ENCODE peak calls at places on chromosome 19, in eight cellular contexts. One of them, this sample, is unnamed.

GRCh38 chr19:48900477-48901452 is 653 bp downstream of the NUCB1 start:
- DNase-seq in NCI-H1092 treated with DMSO at 0.1 percent for 48 hours: no peak
- DNase-seq in stimulated activated CD8-positive, alpha-beta memory T cell treated with anti-CD3 and anti-CD28 coated beads, Interleukin-15, amount 100 ng/mL, for 4 hours: no peak
- DNase-seq in transverse colon: no peak
- DNase-seq in T1000: no peak
- DNase-seq in lower leg skin: peak
- DNase-seq in pancreas: peak
- DNase-seq in HEK293T: peak
- DNase-seq in this sample: no peak

GRCh38 chr19:39078436-39079200 is 5.5 kb upstream of the ACP7 start:
- DNase-seq in NCI-H1092 treated with DMSO at 0.1 percent for 48 hours: no peak
- DNase-seq in HEK293T: no peak
- DNase-seq in transverse colon: no peak
- DNase-seq in lower leg skin: no peak
- DNase-seq in stimulated activated CD8-positive, alpha-beta memory T cell treated with anti-CD3 and anti-CD28 coated beads, Interleukin-15, amount 100 ng/mL, for 4 hours: no peak
- DNase-seq in pancreas: no peak
- DNase-seq in T1000: peak
- DNase-seq in this sample: no peak

GRCh38 chr19:41597600-41598041 is 21.7 kb downstream of the CEACAM21 start:
- DNase-seq in pancreas: peak
- DNase-seq in transverse colon: peak
- DNase-seq in lower leg skin: peak
- DNase-seq in stimulated activated CD8-positive, alpha-beta memory T cell treated with anti-CD3 and anti-CD28 coated beads, Interleukin-15, amount 100 ng/mL, for 4 hours: peak
- DNase-seq in T1000: peak
- DNase-seq in HEK293T: peak
- DNase-seq in NCI-H1092 treated with DMSO at 0.1 percent for 48 hours: peak
- DNase-seq in this sample: peak

GRCh38 chr19:57708641-57709354 is at the start of gene ZNF154:
- DNase-seq in NCI-H1092 treated with DMSO at 0.1 percent for 48 hours: no peak
- DNase-seq in lower leg skin: peak
- DNase-seq in stimulated activated CD8-positive, alpha-beta memory T cell treated with anti-CD3 and anti-CD28 coated beads, Interleukin-15, amount 100 ng/mL, for 4 hours: peak
- DNase-seq in T1000: peak
- DNase-seq in transverse colon: peak
- DNase-seq in HEK293T: no peak
- DNase-seq in pancreas: peak
- DNase-seq in this sample: peak

GRCh38 chr19:821976-822773 is 420 bp upstream of the PLPPR3 start:
- DNase-seq in stimulated activated CD8-positive, alpha-beta memory T cell treated with anti-CD3 and anti-CD28 coated beads, Interleukin-15, amount 100 ng/mL, for 4 hours: no peak
- DNase-seq in T1000: no peak
- DNase-seq in NCI-H1092 treated with DMSO at 0.1 percent for 48 hours: peak
- DNase-seq in HEK293T: no peak
- DNase-seq in pancreas: no peak
- DNase-seq in transverse colon: no peak
- DNase-seq in lower leg skin: no peak
- DNase-seq in this sample: no peak

GRCh38 chr19:1503089-1503924 is 9.5 kb downstream of the ADAMTSL5 start:
- DNase-seq in HEK293T: peak
- DNase-seq in pancreas: peak
- DNase-seq in stimulated activated CD8-positive, alpha-beta memory T cell treated with anti-CD3 and anti-CD28 coated beads, Interleukin-15, amount 100 ng/mL, for 4 hours: peak
- DNase-seq in transverse colon: peak
- DNase-seq in NCI-H1092 treated with DMSO at 0.1 percent for 48 hours: no peak
- DNase-seq in lower leg skin: no peak
- DNase-seq in T1000: peak
- DNase-seq in this sample: peak

GRCh38 chr19:32404939-32405430 is 585 bp upstream of the DPY19L3 start:
- DNase-seq in lower leg skin: peak
- DNase-seq in T1000: no peak
- DNase-seq in pancreas: peak
- DNase-seq in HEK293T: peak
- DNase-seq in transverse colon: peak
- DNase-seq in stimulated activated CD8-positive, alpha-beta memory T cell treated with anti-CD3 and anti-CD28 coated beads, Interleukin-15, amount 100 ng/mL, for 4 hours: no peak
- DNase-seq in NCI-H1092 treated with DMSO at 0.1 percent for 48 hours: no peak
- DNase-seq in this sample: no peak

GRCh38 chr19:42653841-42654240 is 59.1 kb upstream of the CEACAM8 start:
- DNase-seq in NCI-H1092 treated with DMSO at 0.1 percent for 48 hours: no peak
- DNase-seq in HEK293T: no peak
- DNase-seq in pancreas: no peak
- DNase-seq in transverse colon: no peak
- DNase-seq in lower leg skin: no peak
- DNase-seq in stimulated activated CD8-positive, alpha-beta memory T cell treated with anti-CD3 and anti-CD28 coated beads, Interleukin-15, amount 100 ng/mL, for 4 hours: no peak
- DNase-seq in T1000: no peak
- DNase-seq in this sample: no peak

GRCh38 chr19:29841559-29842367 is 30.0 kb downstream of the CCNE1 start:
- DNase-seq in transverse colon: no peak
- DNase-seq in T1000: no peak
- DNase-seq in stimulated activated CD8-positive, alpha-beta memory T cell treated with anti-CD3 and anti-CD28 coated beads, Interleukin-15, amount 100 ng/mL, for 4 hours: no peak
- DNase-seq in HEK293T: peak
- DNase-seq in lower leg skin: no peak
- DNase-seq in pancreas: no peak
- DNase-seq in NCI-H1092 treated with DMSO at 0.1 percent for 48 hours: no peak
- DNase-seq in this sample: no peak

GRCh38 chr19:821228-821975 is at the start of gene PLPPR3:
- DNase-seq in lower leg skin: no peak
- DNase-seq in pancreas: no peak
- DNase-seq in HEK293T: no peak
- DNase-seq in transverse colon: no peak
- DNase-seq in stimulated activated CD8-positive, alpha-beta memory T cell treated with anti-CD3 and anti-CD28 coated beads, Interleukin-15, amount 100 ng/mL, for 4 hours: no peak
- DNase-seq in NCI-H1092 treated with DMSO at 0.1 percent for 48 hours: no peak
- DNase-seq in T1000: no peak
- DNase-seq in this sample: no peak

GRCh38 chr19:15672580-15673175 is at the start of gene CYP4F12:
- DNase-seq in pancreas: peak
- DNase-seq in T1000: no peak
- DNase-seq in stimulated activated CD8-positive, alpha-beta memory T cell treated with anti-CD3 and anti-CD28 coated beads, Interleukin-15, amount 100 ng/mL, for 4 hours: peak
- DNase-seq in HEK293T: peak
- DNase-seq in transverse colon: peak
- DNase-seq in NCI-H1092 treated with DMSO at 0.1 percent for 48 hours: no peak
- DNase-seq in lower leg skin: peak
- DNase-seq in this sample: no peak

GRCh38 chr19:1657632-1658445 is 5.4 kb upstream of the TCF3 start:
- DNase-seq in stimulated activated CD8-positive, alpha-beta memory T cell treated with anti-CD3 and anti-CD28 coated beads, Interleukin-15, amount 100 ng/mL, for 4 hours: no peak
- DNase-seq in pancreas: peak
- DNase-seq in T1000: no peak
- DNase-seq in NCI-H1092 treated with DMSO at 0.1 percent for 48 hours: no peak
- DNase-seq in HEK293T: no peak
- DNase-seq in transverse colon: no peak
- DNase-seq in lower leg skin: no peak
- DNase-seq in this sample: no peak

GRCh38 chr19:5892772-5893275 is 10.8 kb downstream of the NDUFA11 start:
- DNase-seq in NCI-H1092 treated with DMSO at 0.1 percent for 48 hours: no peak
- DNase-seq in transverse colon: no peak
- DNase-seq in HEK293T: no peak
- DNase-seq in lower leg skin: no peak
- DNase-seq in stimulated activated CD8-positive, alpha-beta memory T cell treated with anti-CD3 and anti-CD28 coated beads, Interleukin-15, amount 100 ng/mL, for 4 hours: no peak
- DNase-seq in pancreas: no peak
- DNase-seq in T1000: no peak
- DNase-seq in this sample: no peak

GRCh38 chr19:35207391-35207871 is 21.1 kb downstream of the FAM187B start:
- DNase-seq in stimulated activated CD8-positive, alpha-beta memory T cell treated with anti-CD3 and anti-CD28 coated beads, Interleukin-15, amount 100 ng/mL, for 4 hours: no peak
- DNase-seq in transverse colon: no peak
- DNase-seq in HEK293T: no peak
- DNase-seq in T1000: no peak
- DNase-seq in NCI-H1092 treated with DMSO at 0.1 percent for 48 hours: no peak
- DNase-seq in pancreas: no peak
- DNase-seq in lower leg skin: no peak
- DNase-seq in this sample: no peak

GRCh38 chr19:3186377-3186688 is 603 bp downstream of the NCLN start:
- DNase-seq in pancreas: no peak
- DNase-seq in HEK293T: no peak
- DNase-seq in T1000: no peak
- DNase-seq in stimulated activated CD8-positive, alpha-beta memory T cell treated with anti-CD3 and anti-CD28 coated beads, Interleukin-15, amount 100 ng/mL, for 4 hours: no peak
- DNase-seq in transverse colon: no peak
- DNase-seq in lower leg skin: no peak
- DNase-seq in NCI-H1092 treated with DMSO at 0.1 percent for 48 hours: no peak
- DNase-seq in this sample: no peak

GRCh38 chr19:47623921-47624391 is 15.0 kb downstream of the BICRA start:
- DNase-seq in stimulated activated CD8-positive, alpha-beta memory T cell treated with anti-CD3 and anti-CD28 coated beads, Interleukin-15, amount 100 ng/mL, for 4 hours: no peak
- DNase-seq in pancreas: no peak
- DNase-seq in lower leg skin: no peak
- DNase-seq in HEK293T: no peak
- DNase-seq in NCI-H1092 treated with DMSO at 0.1 percent for 48 hours: no peak
- DNase-seq in T1000: no peak
- DNase-seq in transverse colon: no peak
- DNase-seq in this sample: no peak

GRCh38 chr19:10861118-10861651 is 10.2 kb upstream of the CARM1 start:
- DNase-seq in stimulated activated CD8-positive, alpha-beta memory T cell treated with anti-CD3 and anti-CD28 coated beads, Interleukin-15, amount 100 ng/mL, for 4 hours: no peak
- DNase-seq in HEK293T: no peak
- DNase-seq in lower leg skin: no peak
- DNase-seq in transverse colon: peak
- DNase-seq in NCI-H1092 treated with DMSO at 0.1 percent for 48 hours: no peak
- DNase-seq in pancreas: no peak
- DNase-seq in T1000: no peak
- DNase-seq in this sample: no peak

GRCh38 chr19:55303477-55303876 is 19.7 kb downstream of the BRSK1 start:
- DNase-seq in NCI-H1092 treated with DMSO at 0.1 percent for 48 hours: no peak
- DNase-seq in pancreas: no peak
- DNase-seq in T1000: no peak
- DNase-seq in HEK293T: no peak
- DNase-seq in stimulated activated CD8-positive, alpha-beta memory T cell treated with anti-CD3 and anti-CD28 coated beads, Interleukin-15, amount 100 ng/mL, for 4 hours: no peak
- DNase-seq in transverse colon: no peak
- DNase-seq in lower leg skin: no peak
- DNase-seq in this sample: no peak

GRCh38 chr19:43651758-43652545 is 12.3 kb upstream of the CADM4 start:
- DNase-seq in transverse colon: peak
- DNase-seq in NCI-H1092 treated with DMSO at 0.1 percent for 48 hours: peak
- DNase-seq in stimulated activated CD8-positive, alpha-beta memory T cell treated with anti-CD3 and anti-CD28 coated beads, Interleukin-15, amount 100 ng/mL, for 4 hours: no peak
- DNase-seq in T1000: peak
- DNase-seq in HEK293T: peak
- DNase-seq in pancreas: peak
- DNase-seq in lower leg skin: no peak
- DNase-seq in this sample: peak

GRCh38 chr19:31349160-31349881 is at the start of gene TSHZ3:
- DNase-seq in T1000: peak
- DNase-seq in transverse colon: peak
- DNase-seq in NCI-H1092 treated with DMSO at 0.1 percent for 48 hours: no peak
- DNase-seq in stimulated activated CD8-positive, alpha-beta memory T cell treated with anti-CD3 and anti-CD28 coated beads, Interleukin-15, amount 100 ng/mL, for 4 hours: peak
- DNase-seq in pancreas: peak
- DNase-seq in lower leg skin: peak
- DNase-seq in HEK293T: peak
- DNase-seq in this sample: peak

GRCh38 chr19:13441810-13442512 is 64.3 kb downstream of the CACNA1A start:
- DNase-seq in NCI-H1092 treated with DMSO at 0.1 percent for 48 hours: no peak
- DNase-seq in T1000: no peak
- DNase-seq in stimulated activated CD8-positive, alpha-beta memory T cell treated with anti-CD3 and anti-CD28 coated beads, Interleukin-15, amount 100 ng/mL, for 4 hours: no peak
- DNase-seq in lower leg skin: no peak
- DNase-seq in transverse colon: peak
- DNase-seq in pancreas: peak
- DNase-seq in HEK293T: peak
- DNase-seq in this sample: peak

GRCh38 chr19:13511947-13512346 is 5.7 kb upstream of the CACNA1A start:
- DNase-seq in stimulated activated CD8-positive, alpha-beta memory T cell treated with anti-CD3 and anti-CD28 coated beads, Interleukin-15, amount 100 ng/mL, for 4 hours: no peak
- DNase-seq in pancreas: no peak
- DNase-seq in transverse colon: no peak
- DNase-seq in HEK293T: no peak
- DNase-seq in NCI-H1092 treated with DMSO at 0.1 percent for 48 hours: no peak
- DNase-seq in lower leg skin: no peak
- DNase-seq in T1000: no peak
- DNase-seq in this sample: no peak

GRCh38 chr19:30895946-30896345 is 453.3 kb downstream of the TSHZ3 start:
- DNase-seq in lower leg skin: no peak
- DNase-seq in NCI-H1092 treated with DMSO at 0.1 percent for 48 hours: no peak
- DNase-seq in stimulated activated CD8-positive, alpha-beta memory T cell treated with anti-CD3 and anti-CD28 coated beads, Interleukin-15, amount 100 ng/mL, for 4 hours: no peak
- DNase-seq in HEK293T: no peak
- DNase-seq in pancreas: no peak
- DNase-seq in T1000: no peak
- DNase-seq in transverse colon: no peak
- DNase-seq in this sample: no peak

GRCh38 chr19:19280561-19280960 is 7.5 kb upstream of the TM6SF2 start:
- DNase-seq in HEK293T: no peak
- DNase-seq in NCI-H1092 treated with DMSO at 0.1 percent for 48 hours: peak
- DNase-seq in T1000: no peak
- DNase-seq in lower leg skin: no peak
- DNase-seq in transverse colon: no peak
- DNase-seq in stimulated activated CD8-positive, alpha-beta memory T cell treated with anti-CD3 and anti-CD28 coated beads, Interleukin-15, amount 100 ng/mL, for 4 hours: no peak
- DNase-seq in pancreas: no peak
- DNase-seq in this sample: no peak

GRCh38 chr19:49863935-49864320 is 3.4 kb downstream of the PNKP start:
- DNase-seq in stimulated activated CD8-positive, alpha-beta memory T cell treated with anti-CD3 and anti-CD28 coated beads, Interleukin-15, amount 100 ng/mL, for 4 hours: no peak
- DNase-seq in T1000: no peak
- DNase-seq in lower leg skin: no peak
- DNase-seq in pancreas: peak
- DNase-seq in transverse colon: no peak
- DNase-seq in NCI-H1092 treated with DMSO at 0.1 percent for 48 hours: no peak
- DNase-seq in HEK293T: no peak
- DNase-seq in this sample: no peak

GRCh38 chr19:18264428-18264827 is 9.8 kb downstream of the IQCN start:
- DNase-seq in HEK293T: no peak
- DNase-seq in pancreas: no peak
- DNase-seq in stimulated activated CD8-positive, alpha-beta memory T cell treated with anti-CD3 and anti-CD28 coated beads, Interleukin-15, amount 100 ng/mL, for 4 hours: no peak
- DNase-seq in transverse colon: no peak
- DNase-seq in lower leg skin: no peak
- DNase-seq in T1000: no peak
- DNase-seq in NCI-H1092 treated with DMSO at 0.1 percent for 48 hours: no peak
- DNase-seq in this sample: no peak

This sample was measured in immature natural killer cell.